ENCODE peak calls at places on chromosome 1, in nine cellular contexts. K is stimulated activated CD4-positive, alpha-beta T cell treated with anti-CD3 and anti-CD28 coated beads, Interleukin-4, amount 100 ng/mL, for 24 hours; F is hippocampal formation; N is NCI-H1105 treated with DMSO at 0.1 percent for 48 hours; M is stimulated activated CD8-positive, alpha-beta memory T cell treated with anti-CD3 and anti-CD28 coated beads, Interleukin-4, amount 100 ng/mL, for 24 hours; W is NCI-H226; A is HTR-8/SVneo; D is NCI-H460; X is left cardiac atrium. P is an unnamed sample.

GRCh38 chr1:201753492-201753891 is 75.5 kb upstream of the IPO9 start:
- DNase-seq in K (no peak), F (no peak), N (no peak), M (no peak), W (no peak), A (no peak), D (no peak), X (no peak), P (no peak)

GRCh38 chr1:83791821-83792437 is 207.0 kb downstream of the TTLL7 start:
- DNase-seq in K (no peak), F (no peak), N (no peak), M (no peak), W (no peak), A (no peak), D (no peak), X (no peak), P (no peak)

GRCh38 chr1:21099034-21099868 is 77.4 kb downstream of the EIF4G3 start:
- DNase-seq in K (no peak), F (no peak), N (no peak), M (no peak), W (no peak), A (no peak), D (no peak), X (no peak), P (no peak)

GRCh38 chr1:168343566-168343965 is 62.9 kb downstream of the TBX19 start:
- DNase-seq in K (no peak), F (peak; percentile 6), N (no peak), M (no peak), W (no peak), A (no peak), D (no peak), X (no peak), P (no peak)

GRCh38 chr1:84271452-84272273 is 29.8 kb upstream of the SAMD13 start:
- DNase-seq in K (no peak), F (no peak), N (no peak), M (no peak), W (no peak), A (no peak), D (no peak), X (no peak), P (peak; percentile 55)

GRCh38 chr1:166032901-166033371 is 133.9 kb downstream of the FAM78B start:
- DNase-seq in K (no peak), F (no peak), N (peak; percentile 90), M (no peak), W (no peak), A (no peak), D (no peak), X (no peak), P (peak; percentile 67)

GRCh38 chr1:44481701-44482100 is 76.6 kb downstream of the RNF220 start:
- DNase-seq in K (no peak), F (no peak), N (no peak), M (no peak), W (no peak), A (no peak), D (no peak), X (no peak), P (no peak)

GRCh38 chr1:41374711-41375110 is 13.5 kb downstream of the FOXO6 start:
- DNase-seq in K (no peak), F (no peak), N (no peak), M (no peak), W (no peak), A (no peak), D (no peak), X (no peak), P (no peak)

GRCh38 chr1:208048904-208049303 is 138.0 kb upstream of the CD34 start:
- DNase-seq in K (no peak), F (no peak), N (no peak), M (no peak), W (no peak), A (no peak), D (no peak), X (no peak), P (no peak)

GRCh38 chr1:160522622-160523345 is at the start of gene SLAMF6:
- DNase-seq in K (peak; percentile 54), F (no peak), N (no peak), M (no peak), W (no peak), A (no peak), D (no peak), X (no peak), P (peak; percentile 25)